ENCODE peak calls at places on chromosomes 6 and 20, in ten cellular contexts. R is keratinocyte; N is OCI-LY7; C is lower lobe of right lung; K is kidney; M is CD4-positive, CD25-positive, alpha-beta regulatory T cell; W is uterus; P is stomach; X is GM23248; Z is sigmoid colon. Q is an unnamed sample.
A peak's percentile ranks its signal among the peaks of the same experiment; 100 is the strongest.

GRCh38 chr6:84177253-84177652 is 50.2 kb downstream of the CEP162 start:
- DNase-seq in P (no peak), X (no peak), N (no peak), W (no peak), Z (no peak), R (no peak), M (no peak), K (no peak), C (no peak), Q (no peak)

GRCh38 chr6:92979281-92979680 is 440.1 kb downstream of the EPHA7 start:
- DNase-seq in M (no peak), C (no peak), Z (no peak), W (no peak), K (no peak), N (no peak), R (no peak), X (no peak), P (no peak), Q (no peak)

GRCh38 chr6:157513004-157513603 is 132.1 kb downstream of the ZDHHC14 start:
- DNase-seq in N (no peak), W (no peak), C (no peak), M (no peak), Z (no peak), R (no peak), K (no peak), X (no peak), P (no peak), Q (no peak)

GRCh38 chr6:39206250-39206721 is 23.0 kb downstream of the KCNK5 start:
- DNase-seq in X (no peak), M (no peak), C (peak; percentile 63), Z (no peak), R (no peak), K (peak; percentile 84), P (peak; percentile 63), N (no peak), W (no peak), Q (no peak)

GRCh38 chr6:147382945-147383554 is 125.4 kb upstream of the SAMD5 start:
- DNase-seq in M (no peak), K (no peak), N (peak; percentile 12), R (no peak), C (no peak), X (peak; percentile 56), W (no peak), Z (no peak), P (no peak), Q (no peak)

GRCh38 chr6:68497927-68498326 is 137.2 kb upstream of the ADGRB3 start:
- DNase-seq in N (no peak), K (no peak), W (no peak), R (no peak), C (no peak), X (no peak), M (no peak), Z (no peak), P (no peak), Q (no peak)

GRCh38 chr6:128068110-128068460 is 167.2 kb upstream of the THEMIS start:
- DNase-seq in K (no peak), P (no peak), X (no peak), W (no peak), R (no peak), N (no peak), C (no peak), M (no peak), Z (no peak), Q (no peak)

GRCh38 chr6:70166088-70166958 is 136.6 kb downstream of the COL9A1 start:
- DNase-seq in W (no peak), N (peak; percentile 5), X (peak; percentile 75), C (peak; percentile 44), Z (no peak), P (peak; percentile 60), M (no peak), R (no peak), K (no peak), Q (peak; percentile 2)

GRCh38 chr6:48111143-48111506 is at the start of gene PTCHD4:
- DNase-seq in X (peak; percentile 52), R (peak; percentile 76), N (no peak), K (no peak), Z (no peak), M (no peak), P (no peak), W (peak; percentile 25), C (peak; percentile 44), Q (peak; percentile 11)

GRCh38 chr6:119985952-119986736 is 636.6 kb upstream of the MAN1A1 start:
- DNase-seq in N (no peak), M (no peak), X (no peak), P (no peak), Z (peak; percentile 47), K (no peak), W (no peak), C (no peak), R (no peak), Q (no peak)

GRCh38 chr6:97819680-97820079 is 536.7 kb upstream of the MMS22L start:
- DNase-seq in C (no peak), K (no peak), N (no peak), R (no peak), P (no peak), Z (no peak), W (no peak), M (no peak), X (no peak), Q (no peak)

GRCh38 chr20:45254867-45255266 is 503 bp upstream of the SLPI start:
- DNase-seq in P (no peak), X (peak; percentile 76), M (no peak), N (no peak), C (no peak), R (no peak), Z (no peak), W (no peak), K (no peak), Q (no peak)

GRCh38 chr20:10556519-10557083 is 117.2 kb downstream of the JAG1 start:
- DNase-seq in P (no peak), X (no peak), R (no peak), M (no peak), C (no peak), W (no peak), Z (no peak), K (no peak), N (no peak), Q (no peak)

GRCh38 chr6:151095538-151096254 is 144.1 kb upstream of the AKAP12 start:
- DNase-seq in X (no peak), P (no peak), W (no peak), R (no peak), K (no peak), M (no peak), N (no peak), C (no peak), Z (no peak), Q (no peak)

GRCh38 chr6:73985891-73986290 is 289.9 kb downstream of the CD109 start:
- DNase-seq in W (no peak), N (no peak), C (no peak), P (no peak), X (peak; percentile 84), K (no peak), M (no peak), R (no peak), Z (no peak), Q (no peak)

GRCh38 chr20:40513010-40513409 is 176.0 kb downstream of the MAFB start:
- DNase-seq in M (no peak), P (no peak), R (no peak), N (no peak), X (peak; percentile 53), W (no peak), K (no peak), Z (no peak), C (no peak), Q (no peak)

GRCh38 chr20:7294816-7295360 is 527.4 kb downstream of the BMP2 start:
- DNase-seq in W (no peak), M (no peak), K (no peak), N (no peak), C (no peak), P (no peak), Z (no peak), R (no peak), X (no peak), Q (no peak)

GRCh38 chr6:139290787-139291294 is 957 bp downstream of the TXLNB start:
- DNase-seq in R (no peak), C (no peak), N (peak; percentile 89), K (no peak), Z (peak; percentile 70), W (peak; percentile 44), P (no peak), X (peak; percentile 70), M (no peak), Q (no peak)
- H3K4me1 ChIP-seq in R (peaks cover 22% of the 10 kb centered on the region), C (peaks cover 29% of the 10 kb centered on the region), N (peaks cover 80% of the 10 kb centered on the region), K (peaks cover 4% of the 10 kb centered on the region), Z (peaks cover 16% of the 10 kb centered on the region), W (no peaks in the 10 kb centered on the region), P (no peaks in the 10 kb centered on the region), X (peaks cover 27% of the 10 kb centered on the region), M (peaks cover 32% of the 10 kb centered on the region), Q (no peaks in the 10 kb centered on the region)

GRCh38 chr20:36628076-36628475 is 17.9 kb downstream of the SLA2 start:
- DNase-seq in Z (no peak), R (no peak), N (no peak), X (no peak), K (no peak), P (no peak), C (no peak), W (no peak), M (no peak), Q (no peak)
- H3K9me3 ChIP-seq in Z (no peaks in the 10 kb centered on the region), R (no peaks in the 10 kb centered on the region), N (no peaks in the 10 kb centered on the region), X (no peaks in the 10 kb centered on the region), K (no peaks in the 10 kb centered on the region), P (no peaks in the 10 kb centered on the region), C (no peaks in the 10 kb centered on the region), W (no peaks in the 10 kb centered on the region), M (no peaks in the 10 kb centered on the region), Q (no peaks in the 10 kb centered on the region)

GRCh38 chr6:159730277-159730676 is 3.0 kb downstream of the WTAP start:
- DNase-seq in K (no peak), W (no peak), M (no peak), P (no peak), Z (no peak), R (no peak), X (no peak), C (no peak), N (no peak), Q (no peak)

GRCh38 chr6:159727717-159728440 is 573 bp downstream of the WTAP start:
- DNase-seq in M (no peak), X (peak; percentile 68), K (no peak), N (peak; percentile 76), Z (no peak), C (no peak), W (no peak), R (no peak), P (no peak), Q (no peak)

GRCh38 chr6:159726918-159727716 is at the start of gene WTAP:
- DNase-seq in X (peak; percentile 95), W (peak; percentile 97), C (peak; percentile 97), M (peak; percentile 95), Z (peak; percentile 98), K (peak; percentile 99), R (peak; percentile 67), N (peak; percentile 98), P (peak; percentile 97), Q (peak; percentile 89)

GRCh38 chr6:159728552-159728951 is 1.2 kb downstream of the WTAP start:
- DNase-seq in K (no peak), P (no peak), M (no peak), Z (no peak), C (no peak), R (no peak), N (peak; percentile 31), X (peak; percentile 24), W (no peak), Q (no peak)

GRCh38 chr6:159729598-159729997 is 2.3 kb downstream of the WTAP start:
- DNase-seq in Z (no peak), C (no peak), X (peak; percentile 54), R (no peak), M (no peak), N (peak; percentile 64), W (no peak), P (no peak), K (no peak), Q (no peak)
- H3K4me3 ChIP-seq in Z (peak overlapping the region; percentile 94), C (peak overlapping the region; percentile 85), X (peak overlapping the region; percentile 88), R (peak overlapping the region; percentile 90), M (peak overlapping the region; percentile 99), N (peak overlapping the region; percentile 91), W (no peak overlapping the region), P (peak overlapping the region; percentile 11), K (peak overlapping the region; percentile 67), Q (peak overlapping the region; percentile 85)

GRCh38 chr6:111727798-111728197 is 122.1 kb upstream of the TRAF3IP2 start:
- DNase-seq in C (no peak), P (no peak), M (no peak), W (no peak), R (no peak), X (peak; percentile 61), N (no peak), K (no peak), Z (no peak), Q (no peak)
- H3K4me1 ChIP-seq in C (peaks cover 37% of the 10 kb centered on the region), P (peaks cover 11% of the 10 kb centered on the region), M (peaks cover 51% of the 10 kb centered on the region), W (peaks cover under 1% of the 10 kb centered on the region), R (no peaks in the 10 kb centered on the region), X (peaks cover 50% of the 10 kb centered on the region), N (peaks cover 29% of the 10 kb centered on the region), K (peaks cover 3% of the 10 kb centered on the region), Z (no peaks in the 10 kb centered on the region), Q (no peaks in the 10 kb centered on the region)